ENCODE peak calls at places on chromosome 15, in seven cellular contexts. Q is NCI-H460; L is stimulated activated CD8-positive, alpha-beta memory T cell treated with anti-CD3 and anti-CD28 coated beads, Interleukin-4, amount 100 ng/mL, for 24 hours; J is hippocampal formation; W is NT2/D1; G is Daoy; T is RWPE1. B is an unnamed sample.
A peak's percentile ranks its signal among the peaks of the same experiment; 100 is the strongest.

GRCh38 chr15:61819386-61819785 is 240.9 kb downstream of the VPS13C start:
- DNase-seq in Q (no peak), L (no peak), J (no peak), W (no peak), G (no peak), T (no peak), B (no peak)

GRCh38 chr15:58146734-58147133 is 8.6 kb downstream of the AQP9 start:
- DNase-seq in Q (no peak), L (no peak), J (no peak), W (no peak), G (peak; percentile 71), T (no peak), B (no peak)

GRCh38 chr15:92693922-92694331 is 38.4 kb upstream of the FAM174B start:
- DNase-seq in Q (peak; percentile 33), L (no peak), J (no peak), W (no peak), G (peak; percentile 44), T (no peak), B (no peak)

GRCh38 chr15:46441294-46442062 is 806.6 kb downstream of the SQOR start:
- DNase-seq in Q (no peak), L (no peak), J (no peak), W (no peak), G (peak; percentile 16), T (no peak), B (no peak)

GRCh38 chr15:77181305-77182074 is 110.6 kb upstream of the TSPAN3 start:
- DNase-seq in Q (no peak), L (no peak), J (no peak), W (no peak), G (no peak), T (no peak), B (peak; percentile 47)

GRCh38 chr15:79004336-79004735 is 59.5 kb upstream of the CTSH start:
- DNase-seq in Q (no peak), L (no peak), J (no peak), W (peak; percentile 72), G (peak; percentile 80), T (peak; percentile 75), B (peak; percentile 76)

GRCh38 chr15:101250931-101251829 is 668 bp downstream of the CHSY1 start:
- DNase-seq in Q (no peak), L (peak; percentile 34), J (peak; percentile 62), W (no peak), G (peak; percentile 49), T (peak; percentile 59), B (no peak)

GRCh38 chr15:66758844-66759243 is 56.8 kb downstream of the SMAD6 start:
- DNase-seq in Q (no peak), L (no peak), J (no peak), W (no peak), G (no peak), T (peak; percentile 23), B (no peak)

GRCh38 chr15:62390793-62391543 is 225.9 kb upstream of the C2CD4B start:
- DNase-seq in Q (no peak), L (peak; percentile 5), J (peak; percentile 43), W (peak; percentile 39), G (peak; percentile 44), T (peak; percentile 35), B (peak; percentile 64)

GRCh38 chr15:62241135-62241770 is 76.2 kb upstream of the C2CD4B start:
- DNase-seq in Q (peak; percentile 18), L (no peak), J (no peak), W (peak; percentile 46), G (peak; percentile 41), T (no peak), B (no peak)

GRCh38 chr15:38010390-38010789 is 76.0 kb downstream of the TMCO5A start:
- DNase-seq in Q (no peak), L (no peak), J (no peak), W (no peak), G (no peak), T (no peak), B (no peak)

GRCh38 chr15:63310646-63311045 is 33.2 kb downstream of the APH1B start:
- DNase-seq in Q (no peak), L (no peak), J (no peak), W (no peak), G (no peak), T (no peak), B (no peak)

GRCh38 chr15:43441316-43441715 is 51.6 kb downstream of the TP53BP1 start:
- DNase-seq in Q (no peak), L (no peak), J (peak; percentile 44), W (no peak), G (peak; percentile 34), T (no peak), B (peak; percentile 36)

GRCh38 chr15:68682906-68683490 is 104.2 kb downstream of the CORO2B start:
- DNase-seq in Q (no peak), L (no peak), J (no peak), W (no peak), G (no peak), T (no peak), B (no peak)

GRCh38 chr15:63846022-63846544 is 12.3 kb upstream of the HERC1 start:
- DNase-seq in Q (no peak), L (no peak), J (no peak), W (no peak), G (no peak), T (no peak), B (no peak)

GRCh38 chr15:48719668-48720067 is 74.2 kb upstream of the FBN1 start:
- DNase-seq in Q (no peak), L (no peak), J (no peak), W (no peak), G (no peak), T (no peak), B (no peak)

GRCh38 chr15:98682992-98683701 is 34.8 kb downstream of the IGF1R start:
- DNase-seq in Q (no peak), L (no peak), J (no peak), W (no peak), G (no peak), T (peak; percentile 63), B (no peak)

GRCh38 chr15:52005748-52006701 is 13.0 kb upstream of the MAPK6 start:
- DNase-seq in Q (no peak), L (no peak), J (no peak), W (no peak), G (peak; percentile 72), T (no peak), B (peak; percentile 64)

GRCh38 chr15:43099105-43099845 is 6.6 kb downstream of the UBR1 start:
- DNase-seq in Q (no peak), L (no peak), J (no peak), W (no peak), G (no peak), T (no peak), B (no peak)

GRCh38 chr15:89998141-89998661 is 2.9 kb upstream of the ZNF710 start:
- DNase-seq in Q (no peak), L (no peak), J (no peak), W (no peak), G (peak; percentile 74), T (peak; percentile 94), B (no peak)

GRCh38 chr15:57227899-57228298 is 148.4 kb upstream of the CGNL1 start:
- DNase-seq in Q (no peak), L (no peak), J (no peak), W (no peak), G (no peak), T (no peak), B (no peak)

GRCh38 chr15:101193781-101194180 is 58.1 kb downstream of the CHSY1 start:
- DNase-seq in Q (no peak), L (no peak), J (no peak), W (no peak), G (no peak), T (no peak), B (no peak)

GRCh38 chr15:72451224-72451623 is 22.9 kb upstream of the ARIH1 start:
- DNase-seq in Q (no peak), L (no peak), J (no peak), W (no peak), G (no peak), T (no peak), B (no peak)

GRCh38 chr15:64930019-64930652 is 18.4 kb downstream of the ANKDD1A start:
- DNase-seq in Q (no peak), L (no peak), J (no peak), W (no peak), G (no peak), T (no peak), B (peak; percentile 77)